ENCODE peak calls at places on chromosome 14, in seven cellular contexts. U, T, J, B, N, F and D are unnamed samples.

GRCh38 chr14:99318959-99319295 is 46.9 kb upstream of the BCL11B start:
- DNase-seq in U (no peak), T (no peak), J (no peak), B (no peak), N (peak), F (no peak), D (no peak)

GRCh38 chr14:69779088-69779487 is 12.1 kb downstream of the SRSF5 start:
- DNase-seq in U (no peak), T (no peak), J (no peak), B (no peak), N (no peak), F (no peak), D (no peak)

GRCh38 chr14:104387385-104388010 is 192.1 kb upstream of the C14orf180 start:
- DNase-seq in U (peak), T (no peak), J (no peak), B (no peak), N (no peak), F (no peak), D (no peak)

GRCh38 chr14:99252940-99253868 is 18.8 kb downstream of the BCL11B start:
- DNase-seq in U (no peak), T (no peak), J (no peak), B (no peak), N (no peak), F (no peak), D (no peak)

GRCh38 chr14:90616313-90616712 is 199.9 kb downstream of the TTC7B start:
- DNase-seq in U (no peak), T (no peak), J (no peak), B (no peak), N (no peak), F (no peak), D (no peak)

GRCh38 chr14:92754956-92755355 is 6.5 kb upstream of the LGMN start:
- DNase-seq in U (no peak), T (no peak), J (no peak), B (no peak), N (no peak), F (no peak), D (no peak)

GRCh38 chr14:91112172-91112571 is 1.7 kb upstream of the DGLUCY start:
- DNase-seq in U (peak), T (no peak), J (no peak), B (no peak), N (no peak), F (no peak), D (no peak)

GRCh38 chr14:76133103-76133502 is 18.6 kb upstream of the GPATCH2L start:
- DNase-seq in U (no peak), T (no peak), J (no peak), B (peak), N (peak), F (no peak), D (no peak)

GRCh38 chr14:70254476-70254961 is 65.8 kb upstream of the SLC8A3 start:
- DNase-seq in U (peak), T (peak), J (no peak), B (peak), N (peak), F (no peak), D (no peak)

GRCh38 chr14:99412122-99413061 is 68.3 kb downstream of the SETD3 start:
- DNase-seq in U (no peak), T (no peak), J (no peak), B (no peak), N (no peak), F (no peak), D (no peak)

GRCh38 chr14:59358105-59358504 is 107.1 kb downstream of the GPR135 start:
- DNase-seq in U (no peak), T (peak), J (peak), B (peak), N (no peak), F (no peak), D (peak)

GRCh38 chr14:68106917-68107316 is 287.3 kb downstream of the RAD51B start:
- DNase-seq in U (no peak), T (no peak), J (no peak), B (no peak), N (no peak), F (no peak), D (no peak)

GRCh38 chr14:71117839-71118743 is 210.8 kb downstream of the PCNX1 start:
- DNase-seq in U (no peak), T (no peak), J (no peak), B (peak), N (no peak), F (peak), D (no peak)

GRCh38 chr14:38578278-38578681 is 322.4 kb upstream of the CLEC14A start:
- DNase-seq in U (no peak), T (no peak), J (no peak), B (no peak), N (no peak), F (no peak), D (no peak)

GRCh38 chr14:67853748-67854147 is 34.2 kb downstream of the RAD51B start:
- DNase-seq in U (no peak), T (no peak), J (no peak), B (no peak), N (no peak), F (no peak), D (no peak)

GRCh38 chr14:21199611-21200570 is 44.0 kb upstream of the OR5AU1 start:
- DNase-seq in U (no peak), T (no peak), J (no peak), B (peak), N (no peak), F (peak), D (no peak)

GRCh38 chr14:50139192-50139591 is 22.8 kb upstream of the VCPKMT start:
- DNase-seq in U (no peak), T (no peak), J (no peak), B (no peak), N (no peak), F (no peak), D (no peak)

GRCh38 chr14:54975856-54976255 is 51.0 kb downstream of the WDHD1 start:
- DNase-seq in U (no peak), T (no peak), J (no peak), B (no peak), N (no peak), F (no peak), D (no peak)

GRCh38 chr14:59067135-59067894 is 121.2 kb upstream of the DAAM1 start:
- DNase-seq in U (no peak), T (no peak), J (no peak), B (no peak), N (no peak), F (no peak), D (no peak)

GRCh38 chr14:89551432-89551831 is 134.4 kb upstream of the FOXN3 start:
- DNase-seq in U (no peak), T (no peak), J (no peak), B (no peak), N (no peak), F (no peak), D (peak)

GRCh38 chr14:34843011-34843554 is 32.1 kb downstream of the BAZ1A start:
- DNase-seq in U (no peak), T (no peak), J (no peak), B (peak), N (peak), F (peak), D (no peak)

GRCh38 chr14:22915886-22916521 is 2.9 kb downstream of the RBM23 start:
- DNase-seq in U (no peak), T (no peak), J (no peak), B (no peak), N (no peak), F (no peak), D (no peak)

GRCh38 chr14:75259510-75259855 is 19.1 kb upstream of the FOS start:
- DNase-seq in U (no peak), T (no peak), J (no peak), B (peak), N (no peak), F (no peak), D (no peak)

GRCh38 chr14:62674833-62675232 is 370.4 kb downstream of the KCNH5 start:
- DNase-seq in U (no peak), T (no peak), J (no peak), B (no peak), N (no peak), F (no peak), D (no peak)

GRCh38 chr14:22598099-22598895 is at the start of gene ABHD4:
- DNase-seq in U (peak), T (peak), J (no peak), B (peak), N (peak), F (no peak), D (peak)

GRCh38 chr14:50403433-50403832 is 6.8 kb upstream of the CDKL1 start:
- DNase-seq in U (no peak), T (no peak), J (no peak), B (no peak), N (no peak), F (peak), D (no peak)

GRCh38 chr14:61342486-61342885 is 21.1 kb downstream of the PRKCH start:
- DNase-seq in U (no peak), T (no peak), J (no peak), B (no peak), N (no peak), F (no peak), D (no peak)

GRCh38 chr14:68719634-68720384 is 73.1 kb downstream of the ZFP36L1 start:
- DNase-seq in U (no peak), T (no peak), J (no peak), B (no peak), N (no peak), F (no peak), D (no peak)

GRCh38 chr14:103828315-103828967 is 18.9 kb downstream of the PPP1R13B start:
- DNase-seq in U (peak), T (peak), J (no peak), B (peak), N (no peak), F (no peak), D (no peak)

GRCh38 chr14:101332281-101332680 is 229.0 kb upstream of the DIO3 start:
- DNase-seq in U (no peak), T (no peak), J (no peak), B (no peak), N (no peak), F (no peak), D (no peak)

GRCh38 chr14:103146141-103146709 is 23.0 kb downstream of the TNFAIP2 start:
- DNase-seq in U (no peak), T (no peak), J (no peak), B (no peak), N (no peak), F (no peak), D (no peak)

GRCh38 chr14:60164404-60164716 is 838 bp downstream of the DHRS7 start:
- DNase-seq in U (no peak), T (no peak), J (no peak), B (no peak), N (no peak), F (no peak), D (no peak)

GRCh38 chr14:64035143-64035542 is 182.3 kb downstream of the SYNE2 start:
- DNase-seq in U (no peak), T (peak), J (no peak), B (no peak), N (no peak), F (peak), D (no peak)

GRCh38 chr14:41285193-41285748 is 321.4 kb upstream of the LRFN5 start:
- DNase-seq in U (no peak), T (no peak), J (no peak), B (peak), N (no peak), F (no peak), D (peak)

GRCh38 chr14:63345826-63346225 is 27.1 kb upstream of the GPHB5 start:
- DNase-seq in U (no peak), T (no peak), J (no peak), B (no peak), N (no peak), F (no peak), D (no peak)

GRCh38 chr14:81533536-81534343 is at the start of gene SEL1L:
- DNase-seq in U (peak), T (peak), J (peak), B (peak), N (peak), F (peak), D (peak)

GRCh38 chr14:81536125-81536771 is 2.6 kb upstream of the SEL1L start:
- DNase-seq in U (no peak), T (no peak), J (no peak), B (no peak), N (no peak), F (no peak), D (peak)

GRCh38 chr14:81534510-81535074 is 939 bp upstream of the SEL1L start:
- DNase-seq in U (no peak), T (no peak), J (no peak), B (no peak), N (no peak), F (no peak), D (no peak)

GRCh38 chr14:81537193-81537592 is 3.5 kb upstream of the SEL1L start:
- DNase-seq in U (no peak), T (no peak), J (no peak), B (no peak), N (no peak), F (no peak), D (no peak)

DNA sequence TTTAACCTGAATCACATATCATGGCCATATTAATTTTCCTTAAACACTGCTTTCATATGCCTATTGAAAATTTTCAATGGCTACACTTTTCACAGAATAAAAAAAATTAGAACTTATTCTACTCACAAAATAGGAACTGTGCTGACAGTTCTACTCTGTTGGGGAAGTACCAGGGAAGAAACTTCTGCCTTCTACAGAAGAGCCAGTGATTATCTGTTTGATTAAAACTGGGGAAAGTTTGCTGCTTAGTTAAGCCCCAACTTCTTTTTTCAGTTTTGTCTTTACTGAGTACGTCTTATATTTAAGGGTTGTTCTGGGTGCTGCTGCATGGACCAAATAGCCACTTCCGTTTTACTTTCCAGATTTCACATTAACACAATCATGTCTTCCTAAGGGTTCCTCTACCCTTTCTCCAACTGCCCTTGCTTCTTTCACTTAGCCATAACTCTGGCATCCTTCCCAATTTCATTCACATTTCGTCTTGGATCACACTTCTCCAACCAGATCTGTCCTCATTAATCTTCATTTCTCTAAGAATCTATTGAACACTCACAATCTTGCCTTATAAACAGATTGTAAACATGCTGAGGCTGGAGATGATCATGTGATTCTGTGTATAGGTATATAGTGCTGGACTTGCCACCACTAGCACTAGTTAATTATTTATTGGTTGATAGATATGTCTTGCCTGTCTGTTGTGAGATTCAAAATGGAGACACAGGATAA is 1.9 kb upstream of the SEL1L start:
- DNase-seq in U (no peak), T (no peak), J (no peak), B (no peak), N (peak), F (no peak), D (no peak)
- TF ChIP-seq CTCF in U (no peak), T (no peak), J (no peak), B (no peak), N (no peak), F (no peak), D (no peak)

GRCh38 chr14:52755607-52756316 is 25.8 kb downstream of the STYX start:
- DNase-seq in U (no peak), T (no peak), J (no peak), B (no peak), N (no peak), F (no peak), D (no peak)

DNA sequence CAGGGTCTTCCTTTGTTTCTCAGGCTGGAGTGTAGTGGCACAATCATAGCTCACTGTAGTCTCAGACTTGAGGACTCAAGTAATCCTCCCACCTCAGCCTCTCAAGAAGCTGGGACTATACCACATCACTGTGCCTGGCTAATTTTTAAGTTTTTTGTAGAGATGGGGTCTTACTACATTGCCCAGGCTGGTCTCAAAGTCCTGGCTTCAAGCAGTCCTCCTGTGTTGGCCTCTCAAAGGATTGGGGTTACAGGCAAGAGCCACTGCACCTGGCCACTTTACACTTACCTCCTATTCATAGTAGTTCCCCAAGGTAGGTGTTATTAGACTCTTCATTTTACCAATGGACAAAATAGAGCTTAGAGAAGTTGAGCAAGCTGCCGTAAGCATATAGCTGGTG is 29.2 kb downstream of the STYX start:
- DNase-seq in U (no peak), T (no peak), J (no peak), B (no peak), N (no peak), F (no peak), D (no peak)
- TF ChIP-seq CTCF in U (no peak), T (no peak), J (no peak), B (no peak), N (no peak), F (no peak), D (no peak)

GRCh38 chr14:66403183-66403582 is 83.0 kb upstream of the CCDC196 start:
- DNase-seq in U (no peak), T (no peak), J (no peak), B (peak), N (no peak), F (no peak), D (no peak)
- TF ChIP-seq CTCF in U (peak), T (peak), J (peak), B (peak), N (peak), F (peak), D (no peak)

GRCh38 chr14:78697341-78697740 is 527.2 kb downstream of the NRXN3 start:
- DNase-seq in U (no peak), T (no peak), J (peak), B (peak), N (peak), F (no peak), D (no peak)
- TF ChIP-seq CTCF in U (peak), T (peak), J (peak), B (peak), N (peak), F (peak), D (peak)

GRCh38 chr14:88454886-88455285 is 69.4 kb downstream of the SPATA7 start:
- DNase-seq in U (no peak), T (no peak), J (no peak), B (no peak), N (no peak), F (no peak), D (no peak)

DNA sequence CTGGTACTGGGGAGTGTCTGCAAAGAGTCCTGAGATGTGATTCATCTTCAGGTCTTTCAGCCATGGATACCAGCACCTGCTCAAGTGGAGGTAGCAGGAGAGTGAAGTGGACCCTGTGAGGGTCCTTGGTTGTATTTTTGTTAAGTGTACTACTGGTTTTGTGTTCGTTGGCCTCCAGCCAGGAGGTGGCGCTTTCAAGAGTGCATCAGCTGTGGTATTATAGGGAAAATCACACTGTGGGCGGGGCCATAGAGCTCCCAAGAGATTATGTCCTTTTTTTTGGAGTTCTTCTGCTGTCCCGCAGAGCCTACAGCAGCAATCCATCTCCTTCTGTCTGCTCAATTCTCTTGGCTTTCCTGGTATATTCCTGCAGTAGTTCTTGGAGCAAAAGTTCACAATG is 66.8 kb downstream of the SPATA7 start:
- DNase-seq in U (no peak), T (peak), J (no peak), B (no peak), N (no peak), F (no peak), D (no peak)
- TF ChIP-seq CTCF in U (no peak), T (no peak), J (peak), B (no peak), N (no peak), F (no peak), D (no peak)

DNA sequence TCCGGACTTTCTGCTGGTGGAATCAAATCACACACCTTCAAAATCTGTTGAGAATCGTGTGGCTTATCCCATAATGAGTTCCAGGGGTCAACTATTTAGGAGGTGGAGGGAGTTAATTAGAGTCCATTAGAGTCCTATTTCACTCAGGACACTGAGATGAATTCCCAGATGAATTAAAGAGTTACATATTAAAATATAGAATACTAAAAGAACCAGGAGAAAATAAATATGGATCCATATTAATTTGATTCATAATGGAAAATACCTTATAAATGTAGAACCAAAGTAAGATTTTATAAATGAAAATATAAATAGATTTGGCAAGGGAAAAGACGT is 44.6 kb upstream of the C14orf132 start:
- DNase-seq in U (no peak), T (no peak), J (no peak), B (no peak), N (no peak), F (no peak), D (no peak)
- TF ChIP-seq CTCF in U (no peak), T (no peak), J (no peak), B (no peak), N (no peak), F (no peak), D (no peak)

DNA sequence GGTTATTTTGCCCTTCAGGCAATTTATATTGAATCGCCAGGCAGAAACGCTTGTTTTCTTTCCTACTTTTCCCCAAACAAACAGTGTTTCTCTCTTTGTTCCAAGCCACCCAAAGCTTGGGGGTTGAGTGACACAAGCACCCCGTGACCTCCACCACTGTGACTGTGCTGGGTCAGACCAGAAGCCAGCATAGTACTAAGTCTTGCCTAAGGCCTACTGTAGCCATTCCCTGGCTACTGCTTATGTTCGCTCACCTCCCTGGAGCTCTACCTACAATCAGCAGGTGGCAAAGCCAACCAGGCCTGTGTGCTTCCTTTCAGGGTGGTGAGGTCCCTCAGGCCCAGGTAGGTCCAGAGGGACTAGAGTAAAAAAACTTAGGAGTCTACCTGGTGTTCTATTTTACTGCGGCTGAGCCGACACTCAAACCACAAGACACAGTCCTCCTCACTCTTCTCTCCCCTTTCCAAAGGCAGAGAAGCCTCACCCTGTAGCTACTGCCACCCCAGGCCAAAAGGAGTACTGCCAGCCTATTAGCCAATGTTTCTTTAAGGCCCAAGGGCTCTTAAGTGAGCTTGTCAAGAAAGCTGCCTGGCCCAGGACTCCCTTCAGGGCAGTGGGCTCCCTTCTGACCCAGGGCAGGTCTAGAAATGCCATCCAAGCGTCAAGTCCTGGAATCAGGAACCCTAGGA is 411.8 kb upstream of the MIS18BP1 start:
- DNase-seq in U (no peak), T (no peak), J (no peak), B (peak), N (no peak), F (no peak), D (no peak)
- TF ChIP-seq CTCF in U (no peak), T (no peak), J (peak), B (peak), N (no peak), F (no peak), D (no peak)